ENCODE peak calls at places on chromosomes 12 and 14, in four cellular contexts. K, M, I and H are unnamed samples.

GRCh38 chr14:75979071-75979571 is 2.7 kb downstream of the TGFB3 start:
- DNase-seq in K (peak; percentile 77), M (peak; percentile 18), I (peak; percentile 15), H (peak; percentile 44)

GRCh38 chr12:82817368-82817767 is 130.7 kb downstream of the TMTC2 start:
- DNase-seq in I (no peak), K (no peak), M (no peak), H (no peak)

GRCh38 chr14:31391977-31392503 is 28.3 kb downstream of the HEATR5A start:
- DNase-seq in I (no peak), M (no peak), K (no peak), H (no peak)

GRCh38 chr14:36478782-36479181 is 41.2 kb downstream of the NKX2-1 start:
- DNase-seq in I (peak; percentile 47), M (no peak), K (no peak), H (no peak)

GRCh38 chr12:3288690-3289089 is 202.3 kb upstream of the PRMT8 start:
- DNase-seq in M (no peak), I (no peak), K (no peak), H (no peak)

GRCh38 chr12:117367006-117367638 is 5.7 kb upstream of the NOS1 start:
- DNase-seq in M (peak; percentile 59), I (peak; percentile 40), K (peak; percentile 70), H (peak; percentile 53)

GRCh38 chr14:62143235-62143634 is 381.0 kb downstream of the SNAPC1 start:
- DNase-seq in K (no peak), I (no peak), M (no peak), H (no peak)

GRCh38 chr12:3362751-3363150 is 128.3 kb upstream of the PRMT8 start:
- DNase-seq in K (no peak), M (no peak), I (no peak), H (no peak)

GRCh38 chr14:53060046-53060445 is 93.1 kb downstream of the DDHD1 start:
- DNase-seq in I (no peak), K (no peak), M (no peak), H (peak; percentile 4)

GRCh38 chr14:106185837-106186233 is 659.5 kb downstream of the TMEM121 start:
- DNase-seq in K (no peak), I (no peak), M (peak; percentile 75), H (no peak)

GRCh38 chr14:45641541-45641940 is 388.5 kb upstream of the MIS18BP1 start:
- DNase-seq in I (no peak), K (no peak), M (no peak), H (no peak)

GRCh38 chr12:48197967-48198618 is 5.0 kb downstream of the OR10AD1 start:
- DNase-seq in K (peak; percentile 60), I (peak; percentile 84), M (peak; percentile 94), H (peak; percentile 93)

GRCh38 chr14:101859916-101860315 is 98.4 kb downstream of the PPP2R5C start:
- DNase-seq in M (no peak), I (no peak), K (no peak), H (no peak)

GRCh38 chr14:35333797-35334743 is 41.9 kb downstream of the PSMA6 start:
- DNase-seq in K (no peak), I (no peak), M (peak; percentile 13), H (no peak)

GRCh38 chr14:31582286-31582691 is 21.1 kb downstream of the NUBPL start:
- DNase-seq in K (no peak), I (peak; percentile 3), M (no peak), H (no peak)